ENCODE peak calls at places on chromosomes 13 and 19, in seven cellular contexts. G is right cardiac atrium; B is tibial artery; T is left ventricle myocardium inferior; M is CD8-positive, alpha-beta memory T cell; S is GM23248; N is cardiac muscle cell. Y is an unnamed sample.

GRCh38 chr19:41795031-41795461 is 1.3 kb upstream of the CEACAM3 start:
- DNase-seq in G (no peak), B (no peak), N (peak; percentile 3), M (peak; percentile 26), T (no peak), S (peak; percentile 56), Y (no peak)

GRCh38 chr19:23343434-23344010 is 51.7 kb downstream of the ZNF91 start:
- DNase-seq in G (no peak), M (no peak), B (no peak), T (no peak), N (no peak), S (no peak), Y (no peak)

GRCh38 chr13:95296326-95296939 is 4.8 kb downstream of the ABCC4 start:
- DNase-seq in N (peak; percentile 51), M (no peak), S (peak; percentile 39), G (no peak), T (peak; percentile 42), B (no peak), Y (no peak)

GRCh38 chr19:55690109-55690768 is 15.2 kb downstream of the EPN1 start:
- DNase-seq in N (no peak), M (no peak), B (no peak), S (no peak), G (peak; percentile 51), T (peak; percentile 13), Y (no peak)

GRCh38 chr13:66312312-66313087 is 917.6 kb downstream of the PCDH9 start:
- DNase-seq in S (no peak), B (no peak), N (no peak), M (no peak), T (no peak), G (no peak), Y (no peak)

GRCh38 chr13:42039946-42040729 is 8.3 kb upstream of the DGKH start:
- DNase-seq in M (peak; percentile 84), N (peak; percentile 92), T (peak; percentile 95), B (peak; percentile 96), G (peak; percentile 98), S (peak; percentile 91), Y (peak; percentile 78)

GRCh38 chr13:30802501-30802900 is 67.2 kb downstream of the ALOX5AP start:
- DNase-seq in N (no peak), B (no peak), G (no peak), T (no peak), S (no peak), M (no peak), Y (no peak)

GRCh38 chr13:23681253-23681652 is 111.0 kb downstream of the TNFRSF19 start:
- DNase-seq in S (peak; percentile 56), N (no peak), T (no peak), B (no peak), M (no peak), G (no peak), Y (no peak)

GRCh38 chr13:52983836-52984235 is 44.8 kb upstream of the OLFM4 start:
- DNase-seq in G (no peak), S (no peak), T (no peak), M (no peak), B (no peak), N (no peak), Y (no peak)

GRCh38 chr13:22235285-22235949 is 564.5 kb downstream of the FGF9 start:
- DNase-seq in T (no peak), M (no peak), B (no peak), G (no peak), N (peak; percentile 21), S (peak; percentile 4), Y (no peak)

GRCh38 chr13:113058988-113059850 is 46.4 kb upstream of the F7 start:
- DNase-seq in B (no peak), S (peak; percentile 6), M (no peak), G (peak; percentile 25), N (no peak), T (peak; percentile 6), Y (no peak)

GRCh38 chr13:20415694-20416107 is 110.0 kb downstream of the CRYL1 start:
- DNase-seq in T (no peak), B (no peak), G (no peak), N (no peak), M (no peak), S (no peak), Y (no peak)

GRCh38 chr19:55198651-55199050 is 10.7 kb downstream of the PTPRH start:
- DNase-seq in G (no peak), T (no peak), S (no peak), N (peak; percentile 53), M (no peak), B (no peak), Y (no peak)

DNA sequence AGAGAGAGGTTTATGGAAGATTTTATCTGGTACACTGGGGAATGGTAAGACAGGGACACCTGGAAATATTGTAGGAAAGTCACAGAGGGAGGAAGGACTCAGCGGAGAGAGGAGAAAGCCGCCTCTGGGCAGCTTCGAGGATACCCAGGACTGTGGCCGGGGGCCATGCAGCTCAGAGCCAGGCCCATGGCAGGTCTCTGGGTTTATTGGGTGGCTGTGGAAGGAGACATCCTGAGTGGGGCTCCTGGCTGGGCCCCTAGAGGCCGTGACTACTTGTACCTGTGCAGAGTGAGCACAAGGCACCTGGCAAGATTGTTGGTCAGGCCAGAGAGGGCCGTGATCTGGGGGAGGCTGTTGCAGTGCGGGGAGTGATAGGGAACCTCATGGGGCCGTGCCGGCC is 3.4 kb downstream of the DAZAP1 start:
- DNase-seq in N (no peak), S (no peak), M (no peak), T (no peak), B (no peak), G (no peak), Y (no peak)
- H3K27ac ChIP-seq in N (no peak overlapping the region), S (peak overlapping the region; percentile 92), M (peak overlapping the region; percentile 54), T (peak overlapping the region; percentile 96), B (peak overlapping the region; percentile 53), G (peak overlapping the region; percentile 31), Y (peak overlapping the region; percentile 93)

GRCh38 chr19:43425567-43426392 is 11.1 kb downstream of the TEX101 start:
- DNase-seq in B (no peak), G (no peak), T (no peak), N (peak; percentile 24), M (no peak), S (peak; percentile 64), Y (no peak)
- H3K27ac ChIP-seq in B (no peak overlapping the region), G (no peak overlapping the region), T (no peak overlapping the region), N (no peak overlapping the region), M (no peak overlapping the region), S (no peak overlapping the region), Y (no peak overlapping the region)

GRCh38 chr19:10289836-10290438 is at the start of gene ICAM5:
- DNase-seq in G (no peak), B (no peak), T (no peak), N (peak; percentile 61), M (no peak), S (peak; percentile 74), Y (no peak)

GRCh38 chr19:10289167-10289835 is 451 bp upstream of the ICAM5 start:
- DNase-seq in S (peak; percentile 93), M (peak; percentile 67), T (no peak), G (peak; percentile 79), N (peak; percentile 77), B (no peak), Y (no peak)

GRCh38 chr19:10286803-10287737 is at the start of gene ICAM4:
- DNase-seq in T (peak; percentile 87), B (no peak), G (peak; percentile 98), N (peak; percentile 71), S (peak; percentile 35), M (no peak), Y (no peak)

GRCh38 chr19:10290439-10290875 is 705 bp downstream of the ICAM5 start:
- DNase-seq in S (peak; percentile 73), G (peak; percentile 65), B (no peak), N (peak; percentile 32), T (no peak), M (no peak), Y (no peak)

DNA sequence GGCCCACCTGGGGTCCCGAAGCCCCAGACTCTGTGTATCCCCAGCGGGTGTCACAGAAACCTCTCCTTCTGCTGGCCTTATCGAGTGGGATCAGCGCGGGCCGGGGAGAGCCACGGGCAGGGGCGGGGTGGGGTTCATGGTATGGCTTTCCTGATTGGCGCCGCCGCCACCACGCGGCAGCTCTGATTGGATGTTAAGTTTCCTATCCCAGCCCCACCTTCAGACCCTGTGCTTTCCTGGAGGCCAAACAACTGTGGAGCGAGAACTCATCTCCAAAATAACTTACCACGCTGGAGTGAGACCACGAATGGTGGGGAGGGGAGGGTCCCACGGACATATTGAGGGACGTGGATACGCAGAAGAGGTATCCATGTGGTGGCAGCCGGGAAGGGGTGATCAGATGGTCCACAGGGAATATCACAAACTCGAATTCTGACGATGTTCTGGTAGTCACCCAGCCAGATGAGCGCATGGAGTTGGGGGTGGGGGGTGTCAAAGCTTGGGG is 1.0 kb upstream of the ICAM5 start:
- DNase-seq in S (peak; percentile 80), G (no peak), M (no peak), B (no peak), N (peak; percentile 65), T (no peak), Y (no peak)
- H3K27ac ChIP-seq in S (peak overlapping the region; percentile 68), G (no peak overlapping the region), M (peak overlapping the region; percentile 62), B (no peak overlapping the region), N (no peak overlapping the region), T (no peak overlapping the region), Y (no peak overlapping the region)

GRCh38 chr19:49201042-49201441 is 43.5 kb downstream of the TRPM4 start:
- DNase-seq in S (no peak), G (no peak), M (no peak), B (no peak), T (no peak), N (no peak), Y (no peak)
- H3K27ac ChIP-seq in S (no peak overlapping the region), G (no peak overlapping the region), M (no peak overlapping the region), B (no peak overlapping the region), T (no peak overlapping the region), N (no peak overlapping the region), Y (no peak overlapping the region)

GRCh38 chr13:98570929-98571372 is 6.0 kb downstream of the STK24 start:
- DNase-seq in M (peak; percentile 53), S (no peak), B (no peak), T (no peak), N (no peak), G (no peak), Y (peak; percentile 21)
- H3K27ac ChIP-seq in M (peak overlapping the region; percentile 58), S (peak overlapping the region; percentile 80), B (peak overlapping the region; percentile 56), T (peak overlapping the region; percentile 74), N (peak overlapping the region; percentile 45), G (peak overlapping the region; percentile 61), Y (no peak overlapping the region)